ENCODE peak calls at places on chromosome 22, in four cellular contexts. F is body of pancreas; I is gastrocnemius medialis; M is CD8-positive, alpha-beta T cell. V is an unnamed sample.

GRCh38 chr22:33909075-33909458 is 11.2 kb downstream of the LARGE1 start:
- DNase-seq in F (no peak), I (peak), M (no peak), V (no peak)

GRCh38 chr22:22692707-22693530 is 48.5 kb downstream of the GGTLC2 start:
- DNase-seq in F (peak), I (no peak), M (peak), V (peak)

GRCh38 chr22:22823126-22823804 is 64.4 kb upstream of the IGLL5 start:
- DNase-seq in F (no peak), I (no peak), M (no peak), V (peak)

GRCh38 chr22:24189249-24190158 is 8.2 kb downstream of the SUSD2 start:
- DNase-seq in F (peak), I (peak), M (no peak), V (peak)

GRCh38 chr22:23564276-23564675 is 15.8 kb downstream of the IGLL1 start:
- DNase-seq in F (no peak), I (no peak), M (no peak), V (no peak)

GRCh38 chr22:20405291-20405930 is 11.5 kb downstream of the ZNF74 start:
- DNase-seq in F (no peak), I (no peak), M (no peak), V (no peak)

GRCh38 chr22:37148031-37148651 is 1.6 kb downstream of the IL2RB start:
- DNase-seq in F (no peak), I (no peak), M (no peak), V (no peak)

GRCh38 chr22:36546932-36547331 is 18.0 kb upstream of the EIF3D start:
- DNase-seq in F (no peak), I (no peak), M (no peak), V (no peak)

GRCh38 chr22:34334893-34335292 is 414.6 kb upstream of the LARGE1 start:
- DNase-seq in F (no peak), I (no peak), M (no peak), V (peak)

GRCh38 chr22:26586556-26587325 is 3.2 kb downstream of the TPST2 start:
- DNase-seq in F (no peak), I (no peak), M (peak), V (no peak)

GRCh38 chr22:20225693-20225966 is 42.5 kb downstream of the RTN4R start:
- DNase-seq in F (no peak), I (no peak), M (no peak), V (no peak)

GRCh38 chr22:16961477-16962186 is 46.4 kb downstream of the GAB4 start:
- DNase-seq in F (no peak), I (no peak), M (no peak), V (no peak)

GRCh38 chr22:32587449-32587848 is 112.8 kb downstream of the FBXO7 start:
- DNase-seq in F (peak), I (peak), M (no peak), V (no peak)

GRCh38 chr22:43317252-43317651 is 25.9 kb downstream of the SCUBE1 start:
- DNase-seq in F (no peak), I (no peak), M (no peak), V (no peak)

GRCh38 chr22:35482311-35482710 is 58.3 kb upstream of the RASD2 start:
- DNase-seq in F (no peak), I (no peak), M (no peak), V (no peak)

GRCh38 chr22:50313021-50313420 is 5.6 kb upstream of the PLXNB2 start:
- DNase-seq in F (no peak), I (no peak), M (no peak), V (no peak)

GRCh38 chr22:49497266-49497665 is 330.4 kb downstream of the BRD1 start:
- DNase-seq in F (no peak), I (no peak), M (no peak), V (no peak)

GRCh38 chr22:22520020-22520656 is at the start of gene ZNF280A:
- DNase-seq in F (no peak), I (no peak), M (no peak), V (no peak)

GRCh38 chr22:42945027-42945426 is 69.9 kb downstream of the PACSIN2 start:
- DNase-seq in F (no peak), I (no peak), M (no peak), V (no peak)

GRCh38 chr22:43996170-43996980 is 27.7 kb upstream of the PARVB start:
- DNase-seq in F (peak), I (no peak), M (peak), V (no peak)

GRCh38 chr22:44261861-44262595 is 50.7 kb downstream of the SHISAL1 start:
- DNase-seq in F (no peak), I (no peak), M (no peak), V (no peak)

GRCh38 chr22:33919591-33920501 is at the start of gene LARGE1:
- DNase-seq in F (peak), I (peak), M (no peak), V (peak)

GRCh38 chr22:17492247-17492646 is 71.1 kb upstream of the SLC25A18 start:
- DNase-seq in F (no peak), I (no peak), M (no peak), V (no peak)

GRCh38 chr22:44448271-44448780 is 49.7 kb downstream of the RTL6 start:
- DNase-seq in F (peak), I (peak), M (no peak), V (no peak)

GRCh38 chr22:20128902-20129746 is 2.5 kb upstream of the ZDHHC8 start:
- DNase-seq in F (peak), I (peak), M (no peak), V (peak)

GRCh38 chr22:26707581-26707980 is 50.2 kb downstream of the MIAT start:
- DNase-seq in F (no peak), I (no peak), M (no peak), V (no peak)

GRCh38 chr22:19472233-19472632 is 6.8 kb downstream of the UFD1 start:
- DNase-seq in F (no peak), I (no peak), M (no peak), V (no peak)

GRCh38 chr22:48806227-48806781 is 1021.4 kb downstream of the BRD1 start:
- DNase-seq in F (no peak), I (no peak), M (no peak), V (no peak)

GRCh38 chr22:24432059-24432853 is 4.9 kb downstream of the ADORA2A start:
- DNase-seq in F (peak), I (no peak), M (no peak), V (peak)

GRCh38 chr22:25232301-25232700 is 12.9 kb downstream of the CRYBB2 start:
- DNase-seq in F (no peak), I (no peak), M (no peak), V (no peak)

GRCh38 chr22:49589811-49590210 is 237.9 kb downstream of the BRD1 start:
- DNase-seq in F (no peak), I (peak), M (no peak), V (no peak)

GRCh38 chr22:29609139-29609538 is 5.7 kb downstream of the NF2 start:
- DNase-seq in F (no peak), I (no peak), M (no peak), V (no peak)

GRCh38 chr22:39462443-39463147 is 5.8 kb downstream of the MGAT3 start:
- DNase-seq in F (no peak), I (no peak), M (no peak), V (no peak)
- TF ChIP-seq CTCF in F (no peak), I (no peak), M (no peak), V (peak)

GRCh38 chr22:38870791-38871359 is 1.1 kb downstream of the CBX6 start:
- DNase-seq in F (no peak), I (no peak), M (no peak), V (no peak)

GRCh38 chr22:38869663-38870062 is 2.4 kb downstream of the CBX6 start:
- DNase-seq in F (no peak), I (no peak), M (no peak), V (no peak)

GRCh38 chr22:38871360-38872171 is 450 bp downstream of the CBX6 start:
- DNase-seq in F (peak), I (no peak), M (no peak), V (peak)

GRCh38 chr22:38868886-38869381 is 3.1 kb downstream of the CBX6 start:
- DNase-seq in F (peak), I (peak), M (peak), V (peak)

GRCh38 chr22:38870312-38870741 is 1.7 kb downstream of the CBX6 start:
- DNase-seq in F (peak), I (peak), M (peak), V (peak)
- H3K4me3 ChIP-seq in F (no peak), I (no peak), M (peak), V (peak)

GRCh38 chr22:41271787-41272186 is 14.2 kb downstream of the RANGAP1 start:
- DNase-seq in F (no peak), I (no peak), M (no peak), V (no peak)

GRCh38 chr22:41267958-41268357 is 18.0 kb downstream of the RANGAP1 start:
- DNase-seq in F (no peak), I (no peak), M (no peak), V (no peak)

GRCh38 chr22:41274856-41275255 is 11.1 kb downstream of the RANGAP1 start:
- DNase-seq in F (no peak), I (no peak), M (no peak), V (no peak)

DNA sequence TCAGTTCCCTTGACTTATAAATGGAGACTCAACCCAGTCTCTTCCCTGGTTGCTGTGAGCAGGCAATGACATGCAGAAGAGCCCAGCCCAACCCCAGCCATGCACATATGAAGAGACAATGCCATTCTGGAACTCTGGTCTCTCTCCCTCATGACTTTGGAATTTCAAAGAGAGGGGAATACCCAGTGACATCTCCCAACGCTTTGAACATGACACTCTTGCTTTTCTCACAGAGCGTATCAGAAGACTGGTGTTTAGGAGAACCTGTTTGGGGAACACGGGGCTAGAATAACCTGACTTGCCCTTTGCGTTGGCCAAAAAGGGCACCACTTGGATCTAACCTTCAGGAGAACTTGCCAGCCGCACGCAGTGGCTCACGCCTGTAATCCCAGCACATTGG is 12.9 kb downstream of the RANGAP1 start:
- DNase-seq in F (no peak), I (no peak), M (no peak), V (no peak)
- H3K27ac ChIP-seq in F (no peak), I (no peak), M (no peak), V (no peak)

DNA sequence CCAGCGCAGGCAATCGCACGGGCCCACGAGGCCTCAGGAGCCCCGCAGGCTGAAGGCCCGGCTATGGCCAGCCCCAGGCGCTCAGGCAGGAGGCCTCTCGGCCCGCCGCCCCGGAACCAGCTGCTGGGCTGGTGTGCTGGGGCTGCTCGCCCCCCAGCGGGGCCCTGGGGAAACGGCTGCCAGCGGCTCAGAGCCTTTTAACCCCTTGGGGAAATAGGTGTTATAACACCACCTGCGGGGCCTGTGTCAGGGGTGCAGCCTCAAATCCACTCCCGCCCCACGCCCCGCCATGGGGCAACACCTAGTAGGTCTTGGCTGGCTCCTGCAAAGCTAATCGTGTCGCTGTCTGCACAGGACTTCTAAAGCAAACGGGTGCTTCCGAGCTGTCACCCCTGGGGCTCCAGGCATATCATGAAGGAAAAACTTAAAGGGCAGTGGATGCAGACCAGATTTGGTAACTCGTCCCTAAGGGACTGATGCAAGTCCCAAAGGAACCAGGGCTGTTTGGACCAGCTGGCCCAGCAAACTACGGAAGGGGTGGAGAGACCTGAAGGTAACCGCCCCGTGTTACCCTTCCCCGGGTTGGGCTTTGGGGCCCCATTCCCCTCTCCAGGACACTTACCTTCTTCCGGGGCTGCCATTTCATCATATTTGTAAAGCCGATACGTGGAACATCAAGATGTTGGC is 237.2 kb downstream of the TTC28 start:
- DNase-seq in F (peak), I (peak), M (peak), V (peak)
- TF ChIP-seq CTCF in F (peak), I (peak), M (peak), V (peak)

GRCh38 chr22:46535876-46536558 is 1.4 kb downstream of the CELSR1 start:
- DNase-seq in F (no peak), I (no peak), M (no peak), V (no peak)
- H3K4me3 ChIP-seq in F (no peak), I (no peak), M (no peak), V (no peak)

DNA sequence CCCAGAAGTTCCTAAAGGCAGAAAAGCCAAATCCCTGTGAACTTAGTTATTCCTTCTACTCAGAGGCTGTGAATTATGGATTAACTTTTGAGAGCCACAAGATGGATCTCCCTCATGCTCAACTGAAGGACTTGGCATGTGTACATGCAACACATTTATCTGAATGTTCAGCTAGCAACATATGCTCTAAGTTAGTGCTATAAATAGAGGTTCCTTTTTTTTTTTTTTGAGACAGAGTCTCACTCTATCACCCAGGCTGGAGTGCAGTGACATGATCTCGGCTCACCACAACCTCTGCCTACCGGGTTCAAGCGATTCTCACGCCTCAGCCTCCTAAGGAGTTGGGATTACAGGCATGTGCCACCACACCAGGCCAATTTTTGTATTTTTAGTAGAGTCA is 40.1 kb downstream of the EIF4ENIF1 start:
- DNase-seq in F (no peak), I (no peak), M (no peak), V (no peak)
- H3K27ac ChIP-seq in F (no peak), I (no peak), M (no peak), V (no peak)

DNA sequence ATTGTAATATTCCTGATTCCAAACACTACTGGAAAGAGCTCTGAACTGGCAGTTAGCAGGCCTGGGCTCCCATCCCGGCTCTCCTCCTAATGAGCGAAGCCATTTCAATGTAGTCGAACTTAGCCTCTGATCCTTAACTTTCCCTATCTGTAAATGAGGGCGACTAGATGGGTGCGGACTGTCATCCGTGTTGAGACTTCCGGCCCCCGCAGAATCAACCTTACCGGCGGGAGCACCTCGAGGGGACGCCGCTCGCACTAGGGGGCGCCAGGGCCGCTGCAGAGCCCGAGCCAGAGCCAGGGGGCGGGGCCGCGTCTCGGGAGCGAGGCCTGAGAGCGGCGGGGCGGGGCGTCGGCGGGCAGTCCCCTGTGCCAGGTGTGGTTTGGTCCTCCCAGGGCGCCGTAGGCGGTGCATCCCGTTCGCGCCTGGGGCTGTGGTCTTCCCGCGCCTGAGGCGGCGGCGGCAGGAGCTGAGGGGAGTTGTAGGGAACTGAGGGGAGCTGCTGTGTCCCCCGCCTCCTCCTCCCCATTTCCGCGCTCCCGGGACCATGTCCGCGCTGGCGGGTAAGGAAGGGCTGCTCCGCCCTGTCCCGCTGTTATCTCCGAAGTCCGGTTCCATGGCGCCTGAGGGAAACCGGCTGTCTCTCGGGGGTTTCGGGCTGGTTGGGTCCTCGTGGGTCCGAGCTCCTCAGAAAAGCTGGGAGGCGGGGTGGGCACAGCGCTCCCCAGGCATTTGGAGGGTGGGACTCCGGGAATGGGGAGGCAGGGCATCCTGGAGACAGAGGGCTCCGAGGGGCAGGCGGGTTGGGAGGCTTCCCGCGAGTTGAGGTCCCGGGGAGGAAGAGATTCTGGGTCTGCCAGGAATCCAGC is at the start of gene LIMK2:
- DNase-seq in F (peak), I (peak), M (peak), V (peak)
- TF ChIP-seq CTCF in F (peak), I (peak), M (peak), V (peak)

GRCh38 chr22:46058591-46059519 is 81.9 kb upstream of the WNT7B start:
- DNase-seq in F (peak), I (peak), M (no peak), V (no peak)

GRCh38 chr22:46055851-46056168 is 78.8 kb upstream of the WNT7B start:
- DNase-seq in F (no peak), I (no peak), M (no peak), V (no peak)

GRCh38 chr22:46056169-46057041 is 79.4 kb upstream of the WNT7B start:
- DNase-seq in F (peak), I (peak), M (no peak), V (peak)

GRCh38 chr22:46057206-46057605 is 80.2 kb upstream of the WNT7B start:
- DNase-seq in F (peak), I (peak), M (no peak), V (peak)

GRCh38 chr22:46057762-46058420 is 80.9 kb upstream of the WNT7B start:
- DNase-seq in F (peak), I (peak), M (no peak), V (peak)
- H3K4me3 ChIP-seq in F (no peak), I (peak), M (no peak), V (peak)